ENCODE peak calls at places on chromosomes 1 and 21, in eight cellular contexts. J is lower lobe of right lung; A is CD8-positive, alpha-beta memory T cell; H is GM06990; M is AG09309; I is Peyer's patch; N is brain microvascular endothelial cell; F is epithelial cell of esophagus. K is an unnamed sample.

GRCh38 chr1:218330043-218330623 is 15.0 kb upstream of the TGFB2 start:
- DNase-seq in A (no peak), M (no peak), J (no peak), H (no peak), I (no peak), F (peak; percentile 57), N (no peak), K (no peak)

GRCh38 chr1:53559391-53559815 is 100.2 kb downstream of the DMRTB1 start:
- DNase-seq in F (no peak), J (peak; percentile 24), I (no peak), H (no peak), N (no peak), A (no peak), M (no peak), K (no peak)

GRCh38 chr1:166116026-166116425 is 50.8 kb downstream of the FAM78B start:
- DNase-seq in H (no peak), N (no peak), M (no peak), J (no peak), I (no peak), A (no peak), F (no peak), K (no peak)

GRCh38 chr1:230703679-230704385 is 10.1 kb downstream of the AGT start:
- DNase-seq in I (no peak), H (no peak), J (no peak), N (no peak), A (no peak), M (no peak), F (no peak), K (no peak)

GRCh38 chr1:93554883-93555872 is 107.3 kb downstream of the FNBP1L start:
- DNase-seq in N (no peak), J (no peak), I (no peak), H (no peak), M (no peak), A (no peak), F (no peak), K (no peak)

GRCh38 chr1:67383999-67384638 is 46.1 kb downstream of the SERBP1 start:
- DNase-seq in A (no peak), F (no peak), J (no peak), H (no peak), I (no peak), N (no peak), M (no peak), K (no peak)

GRCh38 chr1:32939655-32940371 is 24.8 kb downstream of the RNF19B start:
- DNase-seq in H (no peak), M (peak; percentile 91), J (no peak), A (no peak), F (peak; percentile 90), I (no peak), N (peak; percentile 91), K (peak; percentile 76)

GRCh38 chr1:32801096-32801713 is 16.0 kb downstream of the YARS1 start:
- DNase-seq in M (no peak), F (peak; percentile 70), N (peak; percentile 82), J (no peak), A (no peak), H (no peak), I (no peak), K (no peak)

GRCh38 chr1:111912116-111912515 is 77.4 kb downstream of the KCND3 start:
- DNase-seq in J (no peak), F (no peak), M (no peak), I (no peak), H (no peak), N (no peak), A (no peak), K (no peak)

GRCh38 chr1:119964673-119965363 is 68.5 kb upstream of the ADAM30 start:
- DNase-seq in M (peak; percentile 29), H (no peak), J (no peak), A (no peak), F (no peak), N (peak; percentile 49), I (no peak), K (peak; percentile 39)

GRCh38 chr1:35564884-35565741 is 7.5 kb downstream of the NCDN start:
- DNase-seq in H (no peak), M (no peak), A (no peak), N (no peak), F (no peak), I (no peak), J (no peak), K (no peak)

GRCh38 chr1:31576201-31576669 is at the start of gene TINAGL1:
- DNase-seq in N (no peak), F (peak; percentile 83), M (no peak), H (no peak), A (no peak), I (no peak), J (peak; percentile 80), K (no peak)

GRCh38 chr21:38219049-38219628 is 37.7 kb upstream of the KCNJ15 start:
- DNase-seq in I (peak; percentile 49), N (peak; percentile 63), A (peak; percentile 20), H (no peak), J (peak; percentile 80), F (peak; percentile 77), M (peak; percentile 48), K (peak; percentile 36)

DNA sequence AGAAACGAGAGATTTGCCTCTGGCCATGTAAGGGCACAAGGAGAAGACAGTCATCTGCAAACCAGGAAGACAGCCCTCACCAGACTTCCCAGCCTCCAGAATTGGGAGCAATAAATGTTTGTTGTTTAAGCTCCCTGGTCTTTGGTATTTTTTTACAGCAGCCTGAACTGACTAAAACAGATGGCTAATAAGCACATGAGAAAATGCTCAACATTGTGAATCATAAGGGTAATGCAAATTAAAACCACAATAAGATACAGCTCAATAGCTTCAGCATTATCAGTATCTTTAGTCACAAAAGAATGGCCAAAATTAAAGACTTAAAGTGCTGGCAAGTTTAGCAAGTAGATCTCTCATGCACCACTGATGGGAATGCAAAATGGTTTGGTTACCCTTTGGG is 11.7 kb downstream of the UBE2G2 start:
- DNase-seq in F (no peak), A (no peak), H (no peak), J (no peak), I (no peak), N (no peak), M (peak; percentile 66), K (no peak)
- H3K4me3 ChIP-seq in F (no peak overlapping the region), A (no peak overlapping the region), H (no peak overlapping the region), J (no peak overlapping the region), I (no peak overlapping the region), N (no peak overlapping the region), M (no peak overlapping the region), K (no peak overlapping the region)

GRCh38 chr1:181087400-181087901 is 1.0 kb upstream of the IER5 start:
- DNase-seq in F (no peak), J (no peak), M (no peak), I (peak; percentile 64), N (no peak), A (no peak), H (peak; percentile 53), K (no peak)

GRCh38 chr1:181089777-181090505 is 1.4 kb downstream of the IER5 start:
- DNase-seq in A (peak; percentile 81), J (peak; percentile 81), M (no peak), F (peak; percentile 83), I (peak; percentile 73), H (peak; percentile 77), N (no peak), K (no peak)

GRCh38 chr1:181089017-181089776 is 697 bp downstream of the IER5 start:
- DNase-seq in I (peak; percentile 26), N (no peak), A (peak; percentile 27), M (no peak), F (no peak), J (peak; percentile 69), H (no peak), K (no peak)

GRCh38 chr1:181086926-181087325 is 1.6 kb upstream of the IER5 start:
- DNase-seq in N (no peak), I (no peak), M (no peak), F (peak; percentile 86), J (no peak), H (no peak), A (no peak), K (no peak)

DNA sequence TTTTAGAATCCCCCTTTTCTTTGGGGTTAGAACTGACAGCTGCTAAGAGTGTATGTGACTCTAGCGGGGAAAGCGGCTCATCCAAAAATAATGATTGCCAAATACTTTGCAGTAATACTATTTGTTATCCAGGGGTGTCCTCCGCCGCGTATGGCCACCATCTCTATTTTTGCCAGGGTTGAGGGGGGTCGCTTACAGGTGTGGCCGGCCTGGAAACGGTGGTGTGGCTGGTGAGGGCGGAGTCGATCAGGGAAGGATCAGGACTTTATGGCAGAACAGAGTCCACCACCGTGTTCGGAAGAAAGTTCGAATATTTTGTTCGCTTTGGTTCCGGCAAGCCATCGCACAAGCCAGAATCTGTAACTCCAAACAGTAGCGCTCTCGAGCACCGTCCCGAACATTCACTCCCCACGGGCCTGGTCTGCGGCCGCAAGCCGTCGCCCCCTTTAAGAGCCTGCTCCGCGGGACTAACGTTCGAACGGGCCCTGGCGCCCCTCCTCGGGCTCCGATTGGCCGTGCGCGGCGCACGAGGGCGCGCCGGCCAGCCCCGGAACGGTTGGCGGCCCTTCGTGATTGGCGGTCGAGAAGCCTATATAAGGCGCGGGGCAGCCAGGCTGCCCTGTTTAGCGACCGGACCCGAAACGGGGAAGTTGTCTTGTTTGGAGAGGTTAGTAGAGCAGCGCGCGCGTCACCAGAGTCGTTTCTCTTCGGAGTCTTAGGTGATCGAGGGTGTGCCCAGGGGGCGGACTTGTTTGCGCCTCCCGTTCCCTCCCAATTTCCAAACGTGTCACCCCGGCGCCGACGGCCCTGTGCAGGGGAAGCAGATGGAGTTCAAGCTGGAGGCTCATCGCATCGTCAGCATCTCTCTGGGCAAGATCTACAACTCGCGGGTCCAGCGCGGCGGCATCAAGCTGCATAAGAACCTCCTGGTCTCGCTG is at the start of gene IER5:
- DNase-seq in J (peak; percentile 97), N (peak; percentile 91), M (peak; percentile 83), I (peak; percentile 99), H (peak; percentile 99), F (peak; percentile 98), A (peak; percentile 93), K (peak; percentile 83)
- H3K4me3 ChIP-seq in J (peak within 1 kb of the TSS; percentile 96), N (peak within 1 kb of the TSS; percentile 90), M (peak within 1 kb of the TSS; percentile 82), I (peak within 1 kb of the TSS; percentile 80), H (peak within 1 kb of the TSS; percentile 95), F (peak within 1 kb of the TSS; percentile 89), A (peak within 1 kb of the TSS; percentile 88), K (peak within 1 kb of the TSS; percentile 78)

GRCh38 chr1:26694185-26694572 is 1.6 kb upstream of the ARID1A start:
- DNase-seq in I (no peak), A (no peak), N (no peak), J (no peak), M (no peak), F (no peak), H (no peak), K (no peak)
- H3K4me3 ChIP-seq in I (no peak overlapping the region), A (peak overlapping the region; percentile 78), N (no peak overlapping the region), J (peak overlapping the region; percentile 69), M (no peak overlapping the region), F (no peak overlapping the region), H (peak overlapping the region; percentile 88), K (no peak overlapping the region)

DNA sequence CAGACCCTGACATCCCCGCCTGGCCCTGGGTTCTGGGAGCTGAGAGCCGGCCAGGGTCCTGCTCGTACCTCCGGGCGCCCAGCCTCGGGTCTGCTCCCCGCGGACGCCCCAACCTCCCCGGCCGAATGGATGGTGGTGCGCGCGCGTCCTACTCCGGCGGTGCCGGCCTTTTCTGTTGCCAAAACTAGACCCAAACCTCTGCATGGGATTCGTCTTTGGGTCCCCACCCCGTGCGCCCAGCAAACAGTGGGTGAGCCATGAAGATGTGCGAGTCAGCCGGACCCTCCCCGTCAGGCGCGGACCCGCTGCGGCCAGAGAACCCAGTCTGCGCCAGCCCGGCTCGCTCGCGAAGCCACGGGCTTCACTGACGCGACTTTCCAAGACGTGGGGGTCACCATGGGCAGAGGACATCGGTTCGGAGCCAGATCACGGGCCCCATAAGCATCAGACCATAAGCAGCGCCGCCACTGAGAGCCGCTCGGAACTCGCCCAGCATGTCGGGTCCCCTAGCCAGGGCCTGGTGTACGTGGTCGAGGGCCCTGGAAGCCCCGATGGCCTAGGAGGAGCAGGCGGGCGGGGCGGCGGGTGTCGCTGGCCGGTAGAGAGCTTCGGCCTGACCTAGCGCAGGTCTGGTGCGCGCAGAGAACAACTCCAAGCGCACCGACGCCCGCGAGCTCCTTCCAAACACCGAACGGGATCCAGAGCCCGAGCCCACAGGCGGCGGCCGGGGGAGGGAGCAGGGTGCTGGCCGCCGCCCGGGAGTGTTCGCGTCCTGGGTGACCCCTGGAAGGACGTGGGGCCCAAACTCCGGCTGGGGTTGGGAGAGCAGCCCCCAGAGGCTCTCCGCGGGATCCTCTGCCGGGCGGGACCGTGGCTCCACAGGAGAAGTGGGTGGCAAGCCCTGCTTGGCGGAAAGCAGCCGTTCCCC is 1.0 kb upstream of the TP73 start:
- DNase-seq in F (no peak), I (no peak), N (no peak), A (no peak), M (no peak), J (no peak), H (peak; percentile 60), K (no peak)
- H3K4me3 ChIP-seq in F (no peak overlapping the region), I (peak overlapping the region; percentile 98), N (no peak overlapping the region), A (no peak overlapping the region), M (no peak overlapping the region), J (peak overlapping the region; percentile 87), H (peak overlapping the region; percentile 79), K (no peak overlapping the region)

K was measured in skeletal muscle cell.